ENCODE peak calls at places on chromosome 18, in eight cellular contexts. X, O, G, K, B, S, H and E are unnamed samples.

GRCh38 chr18:37577051-37577611 is 11.5 kb upstream of the CELF4 start:
- DNase-seq in X (no peak), O (no peak), G (no peak), K (no peak), B (no peak), S (no peak), H (no peak), E (no peak)

GRCh38 chr18:77749189-77749588 is 499.5 kb downstream of the GALR1 start:
- DNase-seq in X (no peak), O (no peak), G (peak; percentile 53), K (no peak), B (peak; percentile 20), S (no peak), H (peak; percentile 3), E (no peak)

GRCh38 chr18:8975624-8976023 is 126.9 kb upstream of the NDUFV2 start:
- DNase-seq in X (no peak), O (no peak), G (no peak), K (no peak), B (no peak), S (no peak), H (no peak), E (no peak)

GRCh38 chr18:1663879-1664705 is 759.4 kb downstream of the ADCYAP1 start:
- DNase-seq in X (peak; percentile 34), O (peak; percentile 32), G (peak; percentile 3), K (no peak), B (peak; percentile 77), S (no peak), H (peak; percentile 44), E (peak; percentile 58)

GRCh38 chr18:44740000-44740399 is 59.3 kb downstream of the SETBP1 start:
- DNase-seq in X (no peak), O (no peak), G (no peak), K (no peak), B (no peak), S (no peak), H (no peak), E (no peak)

GRCh38 chr18:34640273-34640672 is 69.8 kb upstream of the DTNA start:
- DNase-seq in X (no peak), O (no peak), G (no peak), K (no peak), B (no peak), S (no peak), H (no peak), E (no peak)

GRCh38 chr18:26532367-26533340 is 15.7 kb downstream of the KCTD1 start:
- DNase-seq in X (no peak), O (no peak), G (no peak), K (no peak), B (no peak), S (no peak), H (no peak), E (no peak)

GRCh38 chr18:35998967-35999366 is 26.5 kb downstream of the RMP24 start:
- DNase-seq in X (no peak), O (no peak), G (peak; percentile 33), K (no peak), B (peak; percentile 23), S (no peak), H (peak; percentile 16), E (no peak)

GRCh38 chr18:48048251-48048650 is 117.8 kb upstream of the SMAD2 start:
- DNase-seq in X (no peak), O (peak; percentile 7), G (no peak), K (no peak), B (no peak), S (no peak), H (no peak), E (no peak)

GRCh38 chr18:25604231-25604908 is 252.4 kb upstream of the ZNF521 start:
- DNase-seq in X (no peak), O (no peak), G (peak; percentile 61), K (no peak), B (no peak), S (no peak), H (no peak), E (no peak)

GRCh38 chr18:41096504-41096903 is 858.5 kb upstream of the PIK3C3 start:
- DNase-seq in X (no peak), O (no peak), G (peak; percentile 1), K (no peak), B (no peak), S (no peak), H (no peak), E (no peak)

GRCh38 chr18:46211816-46212215 is 107.6 kb downstream of the HAUS1 start:
- DNase-seq in X (no peak), O (no peak), G (no peak), K (no peak), B (no peak), S (no peak), H (no peak), E (no peak)

GRCh38 chr18:28794459-28795245 is 617.7 kb upstream of the CDH2 start:
- DNase-seq in X (no peak), O (no peak), G (no peak), K (no peak), B (no peak), S (no peak), H (peak; percentile 5), E (no peak)

GRCh38 chr18:14959550-14959949 is 211.6 kb downstream of the ANKRD30B start:
- DNase-seq in X (no peak), O (no peak), G (no peak), K (no peak), B (no peak), S (peak; percentile 82), H (no peak), E (no peak)

GRCh38 chr18:23627325-23627724 is 35.4 kb downstream of the ANKRD29 start:
- DNase-seq in X (no peak), O (no peak), G (no peak), K (no peak), B (no peak), S (no peak), H (peak; percentile 89), E (no peak)

GRCh38 chr18:48767090-48767670 is 183.6 kb downstream of the SMAD7 start:
- DNase-seq in X (no peak), O (no peak), G (peak; percentile 47), K (no peak), B (no peak), S (no peak), H (no peak), E (no peak)

GRCh38 chr18:79543861-79544385 is 135.7 kb upstream of the CTDP1 start:
- DNase-seq in X (peak; percentile 13), O (no peak), G (no peak), K (no peak), B (no peak), S (no peak), H (no peak), E (no peak)
- TF ChIP-seq EP300 in X (no peak), O (no peak), G (no peak), K (no peak), B (no peak), S (no peak), H (no peak), E (no peak)

GRCh38 chr18:74381621-74382350 is 66.1 kb downstream of the C18orf63 start:
- DNase-seq in X (no peak), O (no peak), G (no peak), K (no peak), B (no peak), S (peak; percentile 57), H (no peak), E (no peak)
- H3K27ac ChIP-seq in X (no peak overlapping the region), O (no peak overlapping the region), G (no peak overlapping the region), K (no peak overlapping the region), B (no peak overlapping the region), S (no peak overlapping the region), H (no peak overlapping the region), E (no peak overlapping the region)

GRCh38 chr18:13443546-13443945 is 225.0 kb downstream of the LDLRAD4 start:
- DNase-seq in X (no peak), O (no peak), G (no peak), K (peak; percentile 27), B (no peak), S (no peak), H (no peak), E (no peak)
- H3K4me1 ChIP-seq in X (peaks cover 22% of the 10 kb centered on the region), O (peaks cover 1% of the 10 kb centered on the region), G (peaks cover 43% of the 10 kb centered on the region), K (peaks cover 24% of the 10 kb centered on the region), B (no peaks in the 10 kb centered on the region), S (peaks cover 24% of the 10 kb centered on the region), H (peaks cover 41% of the 10 kb centered on the region), E (no peaks in the 10 kb centered on the region)

GRCh38 chr18:58541789-58542425 is 87.0 kb downstream of the ALPK2 start:
- DNase-seq in X (no peak), O (no peak), G (no peak), K (no peak), B (no peak), S (no peak), H (peak; percentile 73), E (no peak)
- TF ChIP-seq EP300 in X (no peak), O (no peak), G (peak; percentile 37), K (no peak), B (no peak), S (no peak), H (no peak), E (no peak)

DNA sequence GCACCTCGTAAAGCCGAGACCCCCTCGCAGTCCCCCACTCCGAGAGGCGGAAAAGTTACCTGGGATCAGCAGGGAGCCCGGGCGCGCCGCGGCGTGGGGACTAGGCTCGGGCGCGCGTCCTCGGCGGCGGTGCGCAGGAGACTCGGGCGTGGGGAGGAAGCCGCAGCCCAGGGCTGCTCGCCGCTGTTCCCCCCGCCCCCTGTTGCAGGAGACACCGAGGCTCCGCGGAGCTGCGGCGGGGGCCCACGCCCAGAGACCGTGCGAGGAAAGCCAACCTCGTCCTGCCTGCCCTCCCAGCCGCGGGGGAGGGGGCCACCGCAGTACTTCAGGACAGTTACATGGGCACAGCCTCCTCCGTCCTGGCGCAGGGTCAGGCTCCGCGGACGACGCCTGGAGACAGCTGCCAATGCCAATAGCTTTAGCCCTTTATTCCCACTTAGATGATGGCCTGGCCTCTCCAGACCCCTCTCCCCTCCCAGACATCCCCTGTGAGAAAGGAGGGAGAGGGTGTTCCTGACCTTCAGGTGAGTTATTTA is at the start of gene EPB41L3:
- DNase-seq in X (no peak), O (peak; percentile 41), G (peak; percentile 40), K (peak; percentile 84), B (no peak), S (no peak), H (no peak), E (no peak)
- H3K27ac ChIP-seq in X (peak within 1 kb of the TSS; percentile 55), O (no peak within 1 kb of the TSS), G (no peak within 1 kb of the TSS), K (peak within 1 kb of the TSS; percentile 89), B (no peak within 1 kb of the TSS), S (peak within 1 kb of the TSS; percentile 69), H (no peak within 1 kb of the TSS), E (peak within 1 kb of the TSS; percentile 90)

GRCh38 chr18:61748024-61748423 is 144.8 kb downstream of the RNF152 start:
- DNase-seq in X (no peak), O (no peak), G (no peak), K (no peak), B (no peak), S (no peak), H (no peak), E (no peak)
- H3K4me1 ChIP-seq in X (peaks cover 20% of the 10 kb centered on the region), O (peaks cover 4% of the 10 kb centered on the region), G (peaks cover 3% of the 10 kb centered on the region), K (no peaks in the 10 kb centered on the region), B (no peaks in the 10 kb centered on the region), S (no peaks in the 10 kb centered on the region), H (no peaks in the 10 kb centered on the region), E (peaks cover 20% of the 10 kb centered on the region)